ENCODE peak calls at places on chromosomes 4 and X, in four cellular contexts. Z is natural killer cell; O is B cell; R is stimulated activated CD4-positive, alpha-beta T cell treated with anti-CD3 and anti-CD28 coated beads, Interleukin-2, amount 100 ng/mL, for 48 hours. B is an unnamed sample.

GRCh38 chr4:4694296-4694772 is 152.5 kb upstream of the STX18 start:
- DNase-seq in R (no peak), O (no peak), Z (no peak), B (no peak)

GRCh38 chr4:20483416-20483815 is 216.8 kb upstream of the PACRGL start:
- DNase-seq in Z (no peak), R (no peak), O (no peak), B (no peak)

GRCh38 chrX:152600853-152601635 is 36.7 kb upstream of the GABRQ start:
- DNase-seq in R (no peak), Z (no peak), O (no peak), B (no peak)

GRCh38 chrX:153925739-153926593 is at the start of gene ARHGAP4:
- DNase-seq in Z (peak), O (peak), R (peak), B (no peak)

GRCh38 chrX:121831601-121832000 is 784.2 kb downstream of the GLUD2 start:
- DNase-seq in O (no peak), Z (no peak), R (no peak), B (no peak)

GRCh38 chr4:52670121-52670520 is 11.0 kb upstream of the USP46 start:
- DNase-seq in R (no peak), Z (no peak), O (no peak), B (no peak)

GRCh38 chr4:118410143-118410542 is 57.3 kb upstream of the PRSS12 start:
- DNase-seq in R (no peak), O (no peak), Z (no peak), B (no peak)

GRCh38 chrX:70826715-70827114 is 81.8 kb downstream of the TEX11 start:
- DNase-seq in O (no peak), R (no peak), Z (no peak), B (no peak)

GRCh38 chr4:182825786-182826185 is 91.4 kb downstream of the DCTD start:
- DNase-seq in R (no peak), Z (no peak), O (no peak), B (no peak)

GRCh38 chrX:19046343-19047215 is 62.7 kb upstream of the PHKA2 start:
- DNase-seq in O (no peak), Z (no peak), R (no peak), B (no peak)

GRCh38 chr4:1337951-1338751 is 8.9 kb upstream of the UVSSA start:
- DNase-seq in O (no peak), Z (no peak), R (no peak), B (no peak)

GRCh38 chr4:106160560-106160959 is 155.4 kb downstream of the TBCK start:
- DNase-seq in Z (no peak), O (no peak), R (no peak), B (no peak)

GRCh38 chr4:27844359-27844758 is 983.7 kb downstream of the STIM2 start:
- DNase-seq in O (no peak), Z (no peak), R (no peak), B (no peak)

GRCh38 chrX:10570601-10571000 is 49.8 kb downstream of the MID1 start:
- DNase-seq in R (no peak), O (no peak), Z (no peak), B (no peak)

GRCh38 chr4:5791654-5792053 is 80.7 kb downstream of the EVC start:
- DNase-seq in Z (no peak), R (no peak), O (no peak), B (no peak)

GRCh38 chrX:13937370-13938052 is 92.2 kb downstream of the GEMIN8 start:
- DNase-seq in R (no peak), O (peak), Z (no peak), B (no peak)

GRCh38 chr4:89242864-89243740 is 64.5 kb downstream of the GPRIN3 start:
- DNase-seq in Z (no peak), O (no peak), R (no peak), B (no peak)

GRCh38 chr4:3346146-3346545 is 53.3 kb downstream of the RGS12 start:
- DNase-seq in Z (no peak), O (peak), R (peak), B (no peak)

GRCh38 chrX:13864264-13864663 is 47.4 kb upstream of the GPM6B start:
- DNase-seq in R (no peak), O (no peak), Z (no peak), B (no peak)

GRCh38 chrX:16023790-16024734 is 99.3 kb upstream of the GRPR start:
- DNase-seq in R (peak), O (no peak), Z (no peak), B (peak)

GRCh38 chr4:153934689-153935017 is 145.8 kb upstream of the SFRP2 start:
- DNase-seq in O (no peak), R (no peak), Z (no peak), B (no peak)

B was measured in CD14-positive monocyte.